ENCODE peak calls at places on chromosomes 1 and 21, in eight cellular contexts. One of them, this sample, is unnamed.

GRCh38 chr1:228980232-228980969 is 245.1 kb downstream of the RHOU start:
- DNase-seq in NCI-H774: no peak
- DNase-seq in stimulated activated CD4-positive, alpha-beta T cell treated with anti-CD3 and anti-CD28 coated beads, Interleukin-15, amount 100 ng/mL, for 1 hour: no peak
- DNase-seq in myocyte: no peak
- DNase-seq in NCI-H1092: no peak
- DNase-seq in glutamatergic neuron: no peak
- DNase-seq in ACHN: no peak
- DNase-seq in non-pigmented ciliary epithelial cell: no peak
- DNase-seq in this sample: no peak

GRCh38 chr1:9397984-9398526 is 105.4 kb downstream of the SPSB1 start:
- DNase-seq in NCI-H1092: no peak
- DNase-seq in glutamatergic neuron: no peak
- DNase-seq in ACHN: no peak
- DNase-seq in stimulated activated CD4-positive, alpha-beta T cell treated with anti-CD3 and anti-CD28 coated beads, Interleukin-15, amount 100 ng/mL, for 1 hour: no peak
- DNase-seq in non-pigmented ciliary epithelial cell: no peak
- DNase-seq in NCI-H774: no peak
- DNase-seq in myocyte: no peak
- DNase-seq in this sample: no peak

GRCh38 chr1:12456979-12457378 is 161.0 kb downstream of the DHRS3 start:
- DNase-seq in stimulated activated CD4-positive, alpha-beta T cell treated with anti-CD3 and anti-CD28 coated beads, Interleukin-15, amount 100 ng/mL, for 1 hour: no peak
- DNase-seq in non-pigmented ciliary epithelial cell: no peak
- DNase-seq in NCI-H774: no peak
- DNase-seq in myocyte: no peak
- DNase-seq in NCI-H1092: no peak
- DNase-seq in glutamatergic neuron: no peak
- DNase-seq in ACHN: peak
- DNase-seq in this sample: no peak

GRCh38 chr21:29209696-29210095 is 79.3 kb downstream of the MAP3K7CL start:
- DNase-seq in ACHN: no peak
- DNase-seq in stimulated activated CD4-positive, alpha-beta T cell treated with anti-CD3 and anti-CD28 coated beads, Interleukin-15, amount 100 ng/mL, for 1 hour: no peak
- DNase-seq in glutamatergic neuron: no peak
- DNase-seq in myocyte: no peak
- DNase-seq in NCI-H774: no peak
- DNase-seq in non-pigmented ciliary epithelial cell: no peak
- DNase-seq in NCI-H1092: no peak
- DNase-seq in this sample: no peak

GRCh38 chr1:25914074-25914995 is 8.1 kb upstream of the STMN1 start:
- DNase-seq in stimulated activated CD4-positive, alpha-beta T cell treated with anti-CD3 and anti-CD28 coated beads, Interleukin-15, amount 100 ng/mL, for 1 hour: no peak
- DNase-seq in NCI-H774: no peak
- DNase-seq in NCI-H1092: no peak
- DNase-seq in non-pigmented ciliary epithelial cell: no peak
- DNase-seq in ACHN: no peak
- DNase-seq in myocyte: peak
- DNase-seq in glutamatergic neuron: no peak
- DNase-seq in this sample: no peak

GRCh38 chr1:177969825-177970371 is at the start of gene SEC16B:
- DNase-seq in ACHN: peak
- DNase-seq in NCI-H774: no peak
- DNase-seq in myocyte: no peak
- DNase-seq in NCI-H1092: no peak
- DNase-seq in stimulated activated CD4-positive, alpha-beta T cell treated with anti-CD3 and anti-CD28 coated beads, Interleukin-15, amount 100 ng/mL, for 1 hour: no peak
- DNase-seq in non-pigmented ciliary epithelial cell: no peak
- DNase-seq in glutamatergic neuron: no peak
- DNase-seq in this sample: no peak

GRCh38 chr1:205933672-205934618 is 9.3 kb downstream of the SLC26A9 start:
- DNase-seq in glutamatergic neuron: no peak
- DNase-seq in ACHN: no peak
- DNase-seq in NCI-H774: no peak
- DNase-seq in stimulated activated CD4-positive, alpha-beta T cell treated with anti-CD3 and anti-CD28 coated beads, Interleukin-15, amount 100 ng/mL, for 1 hour: no peak
- DNase-seq in non-pigmented ciliary epithelial cell: no peak
- DNase-seq in NCI-H1092: no peak
- DNase-seq in myocyte: no peak
- DNase-seq in this sample: no peak

GRCh38 chr1:248820041-248820585 is 5.6 kb downstream of the SH3BP5L start:
- DNase-seq in glutamatergic neuron: no peak
- DNase-seq in non-pigmented ciliary epithelial cell: no peak
- DNase-seq in NCI-H774: no peak
- DNase-seq in myocyte: no peak
- DNase-seq in NCI-H1092: no peak
- DNase-seq in stimulated activated CD4-positive, alpha-beta T cell treated with anti-CD3 and anti-CD28 coated beads, Interleukin-15, amount 100 ng/mL, for 1 hour: no peak
- DNase-seq in ACHN: no peak
- DNase-seq in this sample: no peak

GRCh38 chr1:44033756-44034155 is 2.5 kb upstream of the SLC6A9 start:
- DNase-seq in stimulated activated CD4-positive, alpha-beta T cell treated with anti-CD3 and anti-CD28 coated beads, Interleukin-15, amount 100 ng/mL, for 1 hour: no peak
- DNase-seq in NCI-H1092: no peak
- DNase-seq in non-pigmented ciliary epithelial cell: no peak
- DNase-seq in glutamatergic neuron: no peak
- DNase-seq in ACHN: no peak
- DNase-seq in myocyte: no peak
- DNase-seq in NCI-H774: no peak
- DNase-seq in this sample: no peak

GRCh38 chr1:23779826-23780371 is 1.7 kb downstream of the PITHD1 start:
- DNase-seq in stimulated activated CD4-positive, alpha-beta T cell treated with anti-CD3 and anti-CD28 coated beads, Interleukin-15, amount 100 ng/mL, for 1 hour: no peak
- DNase-seq in NCI-H774: no peak
- DNase-seq in myocyte: no peak
- DNase-seq in non-pigmented ciliary epithelial cell: peak
- DNase-seq in ACHN: peak
- DNase-seq in glutamatergic neuron: no peak
- DNase-seq in NCI-H1092: no peak
- DNase-seq in this sample: no peak

GRCh38 chr1:214475746-214476145 is 75.7 kb downstream of the PTPN14 start:
- DNase-seq in NCI-H774: no peak
- DNase-seq in glutamatergic neuron: no peak
- DNase-seq in NCI-H1092: no peak
- DNase-seq in non-pigmented ciliary epithelial cell: no peak
- DNase-seq in ACHN: peak
- DNase-seq in myocyte: no peak
- DNase-seq in stimulated activated CD4-positive, alpha-beta T cell treated with anti-CD3 and anti-CD28 coated beads, Interleukin-15, amount 100 ng/mL, for 1 hour: no peak
- DNase-seq in this sample: no peak

GRCh38 chr1:181909010-181909409 is 152.5 kb downstream of the ZNF648 start:
- DNase-seq in glutamatergic neuron: no peak
- DNase-seq in myocyte: no peak
- DNase-seq in ACHN: no peak
- DNase-seq in NCI-H1092: no peak
- DNase-seq in NCI-H774: no peak
- DNase-seq in stimulated activated CD4-positive, alpha-beta T cell treated with anti-CD3 and anti-CD28 coated beads, Interleukin-15, amount 100 ng/mL, for 1 hour: no peak
- DNase-seq in non-pigmented ciliary epithelial cell: no peak
- DNase-seq in this sample: no peak

GRCh38 chr1:119896303-119896702 is at the start of gene ADAM30:
- DNase-seq in NCI-H1092: no peak
- DNase-seq in ACHN: no peak
- DNase-seq in myocyte: no peak
- DNase-seq in glutamatergic neuron: no peak
- DNase-seq in NCI-H774: no peak
- DNase-seq in non-pigmented ciliary epithelial cell: no peak
- DNase-seq in stimulated activated CD4-positive, alpha-beta T cell treated with anti-CD3 and anti-CD28 coated beads, Interleukin-15, amount 100 ng/mL, for 1 hour: no peak
- DNase-seq in this sample: no peak

GRCh38 chr1:201495447-201496295 is 11.3 kb downstream of the CSRP1 start:
- DNase-seq in NCI-H774: no peak
- DNase-seq in NCI-H1092: peak
- DNase-seq in myocyte: no peak
- DNase-seq in stimulated activated CD4-positive, alpha-beta T cell treated with anti-CD3 and anti-CD28 coated beads, Interleukin-15, amount 100 ng/mL, for 1 hour: no peak
- DNase-seq in glutamatergic neuron: peak
- DNase-seq in non-pigmented ciliary epithelial cell: no peak
- DNase-seq in ACHN: no peak
- DNase-seq in this sample: peak

GRCh38 chr1:24154215-24154614 is 11.3 kb upstream of the IL22RA1 start:
- DNase-seq in non-pigmented ciliary epithelial cell: no peak
- DNase-seq in NCI-H774: peak
- DNase-seq in myocyte: no peak
- DNase-seq in ACHN: no peak
- DNase-seq in NCI-H1092: peak
- DNase-seq in stimulated activated CD4-positive, alpha-beta T cell treated with anti-CD3 and anti-CD28 coated beads, Interleukin-15, amount 100 ng/mL, for 1 hour: no peak
- DNase-seq in glutamatergic neuron: no peak
- DNase-seq in this sample: no peak

GRCh38 chr1:182861994-182862393 is 22.8 kb downstream of the DHX9 start:
- DNase-seq in NCI-H1092: no peak
- DNase-seq in myocyte: no peak
- DNase-seq in NCI-H774: no peak
- DNase-seq in stimulated activated CD4-positive, alpha-beta T cell treated with anti-CD3 and anti-CD28 coated beads, Interleukin-15, amount 100 ng/mL, for 1 hour: no peak
- DNase-seq in glutamatergic neuron: no peak
- DNase-seq in ACHN: no peak
- DNase-seq in non-pigmented ciliary epithelial cell: peak
- DNase-seq in this sample: no peak

GRCh38 chr1:247456024-247456423 is 1.9 kb downstream of the OR2B11 start:
- DNase-seq in stimulated activated CD4-positive, alpha-beta T cell treated with anti-CD3 and anti-CD28 coated beads, Interleukin-15, amount 100 ng/mL, for 1 hour: no peak
- DNase-seq in non-pigmented ciliary epithelial cell: no peak
- DNase-seq in ACHN: no peak
- DNase-seq in NCI-H774: no peak
- DNase-seq in myocyte: no peak
- DNase-seq in glutamatergic neuron: no peak
- DNase-seq in NCI-H1092: no peak
- DNase-seq in this sample: no peak

GRCh38 chr1:169427081-169427611 is at the start of gene CCDC181:
- DNase-seq in ACHN: peak
- DNase-seq in myocyte: peak
- DNase-seq in non-pigmented ciliary epithelial cell: peak
- DNase-seq in glutamatergic neuron: peak
- DNase-seq in NCI-H774: peak
- DNase-seq in NCI-H1092: peak
- DNase-seq in stimulated activated CD4-positive, alpha-beta T cell treated with anti-CD3 and anti-CD28 coated beads, Interleukin-15, amount 100 ng/mL, for 1 hour: peak
- DNase-seq in this sample: peak

GRCh38 chr1:55063562-55063942 is 24.2 kb downstream of the PCSK9 start:
- DNase-seq in myocyte: no peak
- DNase-seq in glutamatergic neuron: no peak
- DNase-seq in NCI-H774: no peak
- DNase-seq in stimulated activated CD4-positive, alpha-beta T cell treated with anti-CD3 and anti-CD28 coated beads, Interleukin-15, amount 100 ng/mL, for 1 hour: no peak
- DNase-seq in non-pigmented ciliary epithelial cell: no peak
- DNase-seq in NCI-H1092: peak
- DNase-seq in ACHN: no peak
- DNase-seq in this sample: no peak

GRCh38 chr1:10606070-10606469 is 131.3 kb downstream of the PEX14 start:
- DNase-seq in stimulated activated CD4-positive, alpha-beta T cell treated with anti-CD3 and anti-CD28 coated beads, Interleukin-15, amount 100 ng/mL, for 1 hour: no peak
- DNase-seq in NCI-H1092: no peak
- DNase-seq in glutamatergic neuron: no peak
- DNase-seq in non-pigmented ciliary epithelial cell: peak
- DNase-seq in NCI-H774: no peak
- DNase-seq in myocyte: peak
- DNase-seq in ACHN: peak
- DNase-seq in this sample: no peak

GRCh38 chr1:236090741-236091147 is 25.9 kb upstream of the NID1 start:
- DNase-seq in stimulated activated CD4-positive, alpha-beta T cell treated with anti-CD3 and anti-CD28 coated beads, Interleukin-15, amount 100 ng/mL, for 1 hour: no peak
- DNase-seq in ACHN: no peak
- DNase-seq in myocyte: no peak
- DNase-seq in NCI-H774: no peak
- DNase-seq in NCI-H1092: no peak
- DNase-seq in glutamatergic neuron: no peak
- DNase-seq in non-pigmented ciliary epithelial cell: no peak
- DNase-seq in this sample: no peak